ENCODE peak calls at places on chromosome 22, in five cellular contexts. One of them, this sample, is unnamed. For H3K9me3 and H3K4me1, the result is how much of the 10 kb centered on the place peaks cover.

GRCh38 chr22:45911601-45912271 is 65.2 kb downstream of the WNT7B start:
- DNase-seq in cardiac muscle cell: no peak
- DNase-seq in CD4-positive, alpha-beta memory T cell: no peak
- DNase-seq in fibroblast of lung: peak
- DNase-seq in OCI-LY7: no peak
- DNase-seq in this sample: no peak

GRCh38 chr22:27576815-27577564 is 224.6 kb downstream of the MN1 start:
- DNase-seq in cardiac muscle cell: no peak
- DNase-seq in CD4-positive, alpha-beta memory T cell: no peak
- DNase-seq in fibroblast of lung: peak
- DNase-seq in OCI-LY7: no peak
- DNase-seq in this sample: no peak

GRCh38 chr22:20803696-20804324 is 29.9 kb downstream of the SERPIND1 start:
- DNase-seq in fibroblast of lung: peak
- DNase-seq in cardiac muscle cell: peak
- DNase-seq in OCI-LY7: peak
- DNase-seq in CD4-positive, alpha-beta memory T cell: peak
- DNase-seq in this sample: peak

GRCh38 chr22:44462246-44463015 is 35.6 kb downstream of the RTL6 start:
- DNase-seq in cardiac muscle cell: no peak
- DNase-seq in CD4-positive, alpha-beta memory T cell: no peak
- DNase-seq in OCI-LY7: no peak
- DNase-seq in fibroblast of lung: no peak
- DNase-seq in this sample: no peak

GRCh38 chr22:45969414-45969799 is 7.6 kb downstream of the WNT7B start:
- DNase-seq in OCI-LY7: no peak
- DNase-seq in cardiac muscle cell: peak
- DNase-seq in CD4-positive, alpha-beta memory T cell: no peak
- DNase-seq in fibroblast of lung: no peak
- DNase-seq in this sample: no peak

GRCh38 chr22:28442951-28443876 is 236.4 kb downstream of the TTC28 start:
- DNase-seq in fibroblast of lung: peak
- DNase-seq in OCI-LY7: peak
- DNase-seq in cardiac muscle cell: peak
- DNase-seq in CD4-positive, alpha-beta memory T cell: peak
- DNase-seq in this sample: peak

GRCh38 chr22:24421428-24421931 is 5.9 kb upstream of the ADORA2A start:
- DNase-seq in OCI-LY7: peak
- DNase-seq in fibroblast of lung: no peak
- DNase-seq in cardiac muscle cell: no peak
- DNase-seq in CD4-positive, alpha-beta memory T cell: peak
- DNase-seq in this sample: no peak

GRCh38 chr22:47571616-47572015 is 809.2 kb downstream of the TBC1D22A start:
- DNase-seq in OCI-LY7: no peak
- DNase-seq in cardiac muscle cell: no peak
- DNase-seq in fibroblast of lung: no peak
- DNase-seq in CD4-positive, alpha-beta memory T cell: no peak
- DNase-seq in this sample: no peak

GRCh38 chr22:20658433-20659222 is 115.3 kb upstream of the SERPIND1 start:
- DNase-seq in OCI-LY7: no peak
- DNase-seq in cardiac muscle cell: no peak
- DNase-seq in fibroblast of lung: no peak
- DNase-seq in CD4-positive, alpha-beta memory T cell: no peak
- DNase-seq in this sample: no peak

GRCh38 chr22:25822344-25822743 is 80.4 kb downstream of the MYO18B start:
- DNase-seq in fibroblast of lung: no peak
- DNase-seq in cardiac muscle cell: no peak
- DNase-seq in OCI-LY7: no peak
- DNase-seq in CD4-positive, alpha-beta memory T cell: no peak
- DNase-seq in this sample: no peak
- H3K9me3 ChIP-seq in fibroblast of lung: under half
- H3K9me3 ChIP-seq in cardiac muscle cell: under half
- H3K9me3 ChIP-seq in OCI-LY7: under half
- H3K9me3 ChIP-seq in CD4-positive, alpha-beta memory T cell: under half
- H3K9me3 ChIP-seq in this sample: under half

DNA sequence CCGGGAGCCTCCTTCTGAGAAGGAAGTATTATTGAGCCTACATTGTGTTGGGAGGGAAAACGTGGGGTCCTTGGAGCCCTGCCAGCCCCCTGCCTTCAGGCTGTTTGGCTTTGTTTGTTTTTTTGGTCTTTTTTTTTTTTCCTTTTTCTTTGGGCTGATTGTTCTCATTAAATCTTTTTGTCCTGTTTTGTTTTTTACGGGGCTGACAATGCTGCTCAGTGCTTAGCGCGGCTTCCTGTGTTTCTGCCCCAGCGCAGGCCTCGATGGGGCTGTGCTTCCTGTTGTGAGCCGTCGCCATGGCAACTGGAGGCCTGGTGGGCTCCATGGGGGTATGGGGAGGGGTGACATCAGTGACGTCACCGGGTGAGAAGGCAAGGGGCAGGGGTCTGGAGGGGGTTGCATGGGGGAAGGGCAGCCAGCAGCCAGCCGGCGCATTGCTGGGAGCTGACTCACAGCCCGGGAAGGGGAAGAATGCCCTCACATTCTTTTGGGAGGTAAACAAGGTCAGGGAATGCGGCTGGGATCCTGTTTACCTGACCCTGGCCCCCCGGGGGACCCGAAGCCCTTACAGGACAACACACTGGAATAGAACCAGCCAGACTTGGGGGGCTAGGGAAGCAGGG is 22.1 kb upstream of the CBX7 start:
- DNase-seq in OCI-LY7: peak
- DNase-seq in cardiac muscle cell: peak
- DNase-seq in fibroblast of lung: peak
- DNase-seq in CD4-positive, alpha-beta memory T cell: peak
- DNase-seq in this sample: peak
- H3K4me3 ChIP-seq in OCI-LY7: no peak
- H3K4me3 ChIP-seq in cardiac muscle cell: no peak
- H3K4me3 ChIP-seq in fibroblast of lung: no peak
- H3K4me3 ChIP-seq in CD4-positive, alpha-beta memory T cell: peak
- H3K4me3 ChIP-seq in this sample: no peak

GRCh38 chr22:42442746-42443145 is 10.5 kb upstream of the NFAM1 start:
- DNase-seq in fibroblast of lung: no peak
- DNase-seq in CD4-positive, alpha-beta memory T cell: no peak
- DNase-seq in OCI-LY7: no peak
- DNase-seq in cardiac muscle cell: no peak
- DNase-seq in this sample: no peak

GRCh38 chr22:42439021-42439420 is 6.8 kb upstream of the NFAM1 start:
- DNase-seq in cardiac muscle cell: no peak
- DNase-seq in CD4-positive, alpha-beta memory T cell: no peak
- DNase-seq in OCI-LY7: no peak
- DNase-seq in fibroblast of lung: no peak
- DNase-seq in this sample: no peak

GRCh38 chr22:42439821-42440674 is 7.8 kb upstream of the NFAM1 start:
- DNase-seq in cardiac muscle cell: no peak
- DNase-seq in CD4-positive, alpha-beta memory T cell: no peak
- DNase-seq in OCI-LY7: peak
- DNase-seq in fibroblast of lung: peak
- DNase-seq in this sample: no peak

GRCh38 chr22:42438293-42438650 is 6.1 kb upstream of the NFAM1 start:
- DNase-seq in fibroblast of lung: no peak
- DNase-seq in cardiac muscle cell: no peak
- DNase-seq in OCI-LY7: no peak
- DNase-seq in CD4-positive, alpha-beta memory T cell: no peak
- DNase-seq in this sample: peak

GRCh38 chr22:42440728-42441127 is 8.5 kb upstream of the NFAM1 start:
- DNase-seq in OCI-LY7: no peak
- DNase-seq in cardiac muscle cell: no peak
- DNase-seq in fibroblast of lung: no peak
- DNase-seq in CD4-positive, alpha-beta memory T cell: no peak
- DNase-seq in this sample: no peak
- H3K4me1 ChIP-seq in OCI-LY7: half or more
- H3K4me1 ChIP-seq in cardiac muscle cell: under half
- H3K4me1 ChIP-seq in fibroblast of lung: under half
- H3K4me1 ChIP-seq in CD4-positive, alpha-beta memory T cell: under half
- H3K4me1 ChIP-seq in this sample: under half

GRCh38 chr22:49048591-49048990 is 779.1 kb downstream of the BRD1 start:
- DNase-seq in fibroblast of lung: no peak
- DNase-seq in cardiac muscle cell: no peak
- DNase-seq in CD4-positive, alpha-beta memory T cell: no peak
- DNase-seq in OCI-LY7: no peak
- DNase-seq in this sample: no peak
- H3K9me3 ChIP-seq in fibroblast of lung: under half
- H3K9me3 ChIP-seq in cardiac muscle cell: under half
- H3K9me3 ChIP-seq in CD4-positive, alpha-beta memory T cell: under half
- H3K9me3 ChIP-seq in OCI-LY7: under half
- H3K9me3 ChIP-seq in this sample: under half

GRCh38 chr22:31491218-31491962 is 1.7 kb upstream of the EIF4ENIF1 start:
- DNase-seq in cardiac muscle cell: no peak
- DNase-seq in OCI-LY7: no peak
- DNase-seq in fibroblast of lung: no peak
- DNase-seq in CD4-positive, alpha-beta memory T cell: no peak
- DNase-seq in this sample: no peak
- H3K4me3 ChIP-seq in cardiac muscle cell: no peak
- H3K4me3 ChIP-seq in OCI-LY7: peak
- H3K4me3 ChIP-seq in fibroblast of lung: peak
- H3K4me3 ChIP-seq in CD4-positive, alpha-beta memory T cell: no peak
- H3K4me3 ChIP-seq in this sample: no peak

DNA sequence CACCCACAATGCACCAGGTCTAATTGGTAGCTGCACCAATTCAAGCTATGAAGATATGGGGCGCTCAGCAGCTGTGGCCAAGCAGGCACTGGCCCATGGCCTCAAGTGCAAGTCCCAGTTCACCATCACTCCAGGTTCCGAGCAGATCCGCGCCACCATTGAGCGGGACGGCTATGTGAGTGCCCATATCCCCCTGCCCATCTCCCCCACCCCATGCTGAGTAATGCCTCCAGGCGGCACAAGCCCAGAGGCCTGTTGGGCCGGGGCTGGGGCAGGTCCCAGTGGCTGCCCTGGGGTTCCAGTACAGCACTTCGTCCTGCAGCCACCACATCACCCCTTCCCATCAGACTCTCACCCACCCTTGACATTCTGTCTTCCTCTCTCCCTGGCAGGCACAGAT is 21.5 kb downstream of the POLR3H start:
- DNase-seq in cardiac muscle cell: no peak
- DNase-seq in CD4-positive, alpha-beta memory T cell: no peak
- DNase-seq in fibroblast of lung: no peak
- DNase-seq in OCI-LY7: no peak
- DNase-seq in this sample: no peak
- H3K4me1 ChIP-seq in cardiac muscle cell: under half
- H3K4me1 ChIP-seq in CD4-positive, alpha-beta memory T cell: under half
- H3K4me1 ChIP-seq in fibroblast of lung: under half
- H3K4me1 ChIP-seq in OCI-LY7: under half
- H3K4me1 ChIP-seq in this sample: under half

GRCh38 chr22:49112176-49112575 is 715.5 kb downstream of the BRD1 start:
- DNase-seq in fibroblast of lung: no peak
- DNase-seq in CD4-positive, alpha-beta memory T cell: no peak
- DNase-seq in cardiac muscle cell: no peak
- DNase-seq in OCI-LY7: no peak
- DNase-seq in this sample: no peak
- H3K9me3 ChIP-seq in fibroblast of lung: under half
- H3K9me3 ChIP-seq in CD4-positive, alpha-beta memory T cell: under half
- H3K9me3 ChIP-seq in cardiac muscle cell: under half
- H3K9me3 ChIP-seq in OCI-LY7: under half
- H3K9me3 ChIP-seq in this sample: under half

DNA sequence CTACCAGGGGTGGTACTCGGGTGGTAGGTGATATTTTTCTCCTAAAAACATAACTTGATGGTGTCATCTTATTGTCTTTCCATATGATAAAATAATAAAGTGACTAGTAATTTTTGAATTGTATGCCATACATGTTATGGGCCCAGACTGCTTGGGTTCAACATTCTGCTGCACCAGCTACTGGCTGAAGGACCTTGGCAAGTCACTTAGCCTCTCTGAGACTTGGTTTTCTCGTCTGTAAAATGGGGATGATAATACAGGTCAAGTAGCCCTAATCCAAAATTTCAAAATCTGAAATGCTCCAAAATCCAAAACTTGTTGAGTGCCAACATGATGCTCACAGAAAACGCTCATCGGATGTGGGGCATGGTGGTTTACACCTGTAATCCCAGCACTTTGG is 35.6 kb upstream of the TFIP11 start:
- DNase-seq in fibroblast of lung: no peak
- DNase-seq in CD4-positive, alpha-beta memory T cell: no peak
- DNase-seq in cardiac muscle cell: no peak
- DNase-seq in OCI-LY7: no peak
- DNase-seq in this sample: no peak
- H3K4me3 ChIP-seq in fibroblast of lung: no peak
- H3K4me3 ChIP-seq in CD4-positive, alpha-beta memory T cell: no peak
- H3K4me3 ChIP-seq in cardiac muscle cell: no peak
- H3K4me3 ChIP-seq in OCI-LY7: no peak
- H3K4me3 ChIP-seq in this sample: no peak

GRCh38 chr22:30309981-30310672 is 16.6 kb downstream of the TBC1D10A start:
- DNase-seq in fibroblast of lung: peak
- DNase-seq in CD4-positive, alpha-beta memory T cell: peak
- DNase-seq in OCI-LY7: peak
- DNase-seq in cardiac muscle cell: no peak
- DNase-seq in this sample: no peak

GRCh38 chr22:30308518-30309230 is 18.1 kb downstream of the TBC1D10A start:
- DNase-seq in CD4-positive, alpha-beta memory T cell: no peak
- DNase-seq in cardiac muscle cell: no peak
- DNase-seq in OCI-LY7: peak
- DNase-seq in fibroblast of lung: peak
- DNase-seq in this sample: no peak

GRCh38 chr22:30313527-30314385 is 13.0 kb downstream of the TBC1D10A start:
- DNase-seq in cardiac muscle cell: no peak
- DNase-seq in CD4-positive, alpha-beta memory T cell: no peak
- DNase-seq in OCI-LY7: no peak
- DNase-seq in fibroblast of lung: no peak
- DNase-seq in this sample: no peak

GRCh38 chr22:30312053-30312452 is 14.7 kb downstream of the TBC1D10A start:
- DNase-seq in OCI-LY7: no peak
- DNase-seq in CD4-positive, alpha-beta memory T cell: no peak
- DNase-seq in cardiac muscle cell: no peak
- DNase-seq in fibroblast of lung: peak
- DNase-seq in this sample: no peak

GRCh38 chr22:30310881-30311771 is 15.6 kb downstream of the TBC1D10A start:
- DNase-seq in fibroblast of lung: peak
- DNase-seq in cardiac muscle cell: peak
- DNase-seq in CD4-positive, alpha-beta memory T cell: no peak
- DNase-seq in OCI-LY7: no peak
- DNase-seq in this sample: no peak
- H3K4me1 ChIP-seq in fibroblast of lung: under half
- H3K4me1 ChIP-seq in cardiac muscle cell: under half
- H3K4me1 ChIP-seq in CD4-positive, alpha-beta memory T cell: half or more
- H3K4me1 ChIP-seq in OCI-LY7: half or more
- H3K4me1 ChIP-seq in this sample: under half